ENCODE peak calls at places on chromosomes 6 and 20, in six cellular contexts. X, U, K, B, G and P are unnamed samples.

GRCh38 chr6:96460052-96460700 is 61.4 kb upstream of the UFL1 start:
- DNase-seq in X (no peak), K (no peak), U (no peak), B (no peak), G (no peak), P (no peak)

GRCh38 chr6:143999406-143999805 is 8.7 kb downstream of the PLAGL1 start:
- DNase-seq in X (peak; percentile 89), U (no peak), G (peak; percentile 91), B (no peak), K (no peak), P (no peak)

GRCh38 chr6:144578385-144579350 is 293.5 kb downstream of the UTRN start:
- DNase-seq in G (no peak), X (peak; percentile 58), K (no peak), B (no peak), U (no peak), P (no peak)

GRCh38 chr6:138264372-138264880 is 46.1 kb upstream of the PBOV1 start:
- DNase-seq in U (no peak), K (no peak), G (no peak), B (no peak), X (no peak), P (no peak)

GRCh38 chr6:2476376-2476775 is 231.0 kb upstream of the GMDS start:
- DNase-seq in X (no peak), U (no peak), K (no peak), B (no peak), G (peak; percentile 95), P (no peak)

GRCh38 chr6:33988121-33989015 is 157.5 kb downstream of the GRM4 start:
- DNase-seq in U (no peak), B (no peak), G (no peak), X (no peak), K (no peak), P (no peak)

GRCh38 chr6:119858901-119859300 is 509.3 kb upstream of the MAN1A1 start:
- DNase-seq in K (no peak), X (peak; percentile 0), G (peak; percentile 16), B (no peak), U (no peak), P (no peak)

GRCh38 chr6:105424177-105424783 is 21.4 kb upstream of the PREP start:
- DNase-seq in G (peak; percentile 74), K (peak; percentile 64), X (peak; percentile 63), U (peak; percentile 62), B (peak; percentile 66), P (peak; percentile 67)

GRCh38 chr6:136783021-136783420 is 9.3 kb downstream of the MAP3K5 start:
- DNase-seq in U (no peak), K (no peak), X (no peak), B (no peak), G (no peak), P (no peak)
- H3K27ac ChIP-seq in U (no peak overlapping the region), K (no peak overlapping the region), X (peak overlapping the region; percentile 44), B (peak overlapping the region; percentile 35), G (no peak overlapping the region), P (no peak overlapping the region)

GRCh38 chr6:158631678-158632537 is 12.6 kb downstream of the DYNLT1 start:
- DNase-seq in U (no peak), X (peak; percentile 97), B (peak; percentile 85), G (peak; percentile 19), K (no peak), P (no peak)
- H3K9ac ChIP-seq in U (no peak overlapping the region), X (peak overlapping the region; percentile 23), B (peak overlapping the region; percentile 77), G (no peak overlapping the region), K (no peak overlapping the region), P (no peak overlapping the region)

DNA sequence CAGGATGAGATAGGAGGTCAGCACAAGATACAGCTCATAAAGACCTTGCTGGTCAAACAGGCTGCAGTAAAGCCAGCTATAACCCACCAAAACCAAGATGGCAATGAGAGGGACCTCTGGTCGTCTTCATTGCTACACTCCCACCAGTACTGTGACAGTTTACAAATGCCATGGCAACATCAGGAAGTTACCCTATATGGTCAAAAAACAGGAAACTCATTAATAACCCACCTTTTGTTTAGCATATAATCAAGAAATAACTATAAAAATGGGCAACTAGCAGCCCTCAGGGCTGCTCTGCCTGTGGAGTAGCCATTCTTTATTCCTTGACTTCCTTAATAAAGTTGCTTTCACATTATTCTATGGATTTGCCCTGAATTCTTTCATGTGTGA is 30.9 kb downstream of the SLC22A2 start:
- DNase-seq in G (no peak), K (no peak), X (no peak), B (no peak), U (no peak), P (no peak)
- H4K91ac ChIP-seq in G (no peak overlapping the region), K (no peak overlapping the region), X (no peak overlapping the region), B (no peak overlapping the region), U (no peak overlapping the region), P (no peak overlapping the region)

GRCh38 chr20:63943007-63943807 is 13.0 kb downstream of the UCKL1 start:
- DNase-seq in X (no peak), G (no peak), B (no peak), K (no peak), U (no peak), P (no peak)
- H3K27ac ChIP-seq in X (no peak overlapping the region), G (peak overlapping the region; percentile 93), B (no peak overlapping the region), K (no peak overlapping the region), U (peak overlapping the region; percentile 78), P (no peak overlapping the region)

DNA sequence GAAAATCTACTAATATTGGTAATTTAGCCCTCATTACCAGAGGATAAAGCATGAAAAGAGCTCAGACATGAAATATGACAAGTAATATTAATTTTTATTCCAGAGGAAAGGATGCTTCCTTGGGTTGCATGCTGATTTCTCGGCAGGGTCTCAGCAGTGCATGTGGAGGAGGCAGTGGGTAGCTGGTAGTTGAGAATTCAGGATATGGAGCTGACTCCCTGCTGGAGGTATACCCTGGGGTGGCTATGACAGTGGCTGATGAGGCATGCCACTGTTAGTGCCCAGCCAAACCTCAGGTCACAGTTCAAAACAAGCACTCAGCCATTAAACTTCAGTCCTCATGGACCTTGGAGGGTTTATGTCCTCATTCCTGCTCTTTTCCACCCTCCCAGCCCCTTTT is 761.8 kb upstream of the MMS22L start:
- DNase-seq in G (no peak), X (no peak), U (no peak), B (no peak), K (no peak), P (no peak)
- H3K9ac ChIP-seq in G (no peak overlapping the region), X (no peak overlapping the region), U (no peak overlapping the region), B (no peak overlapping the region), K (no peak overlapping the region), P (no peak overlapping the region)